ENCODE peak calls at places on chromosomes 1 and 21, in ten cellular contexts. G is IMR-90, O is ovary, I is body of pancreas, V is lower leg skin, E is A549, F is NB4, U is GM12891, W is tibial nerve, J is heart left ventricle. Y is an unnamed sample.

GRCh38 chr1:184017226-184017787 is 20.2 kb downstream of the COLGALT2 start:
- DNase-seq in W (no peak), I (no peak), V (no peak), U (no peak), J (no peak), E (no peak), O (no peak), G (no peak), F (no peak), Y (no peak)

GRCh38 chr1:183339556-183340167 is 78.5 kb downstream of the NMNAT2 start:
- DNase-seq in G (no peak), J (no peak), F (no peak), E (no peak), I (no peak), O (no peak), U (no peak), V (no peak), W (no peak), Y (no peak)

GRCh38 chr1:88200545-88200944 is 483.5 kb upstream of the PKN2 start:
- DNase-seq in W (no peak), J (no peak), U (no peak), I (no peak), E (no peak), F (no peak), V (no peak), O (no peak), G (no peak), Y (no peak)

GRCh38 chr1:215888159-215888558 is 321.1 kb downstream of the KCTD3 start:
- DNase-seq in F (no peak), O (no peak), W (no peak), E (no peak), J (no peak), G (no peak), V (no peak), I (no peak), U (no peak), Y (no peak)

GRCh38 chr1:97038410-97038809 is 316.8 kb downstream of the PTBP2 start:
- DNase-seq in G (peak; percentile 53), I (no peak), V (no peak), O (no peak), W (no peak), U (no peak), J (no peak), F (no peak), E (no peak), Y (no peak)

GRCh38 chr1:201681375-201681774 is 142.4 kb downstream of the NAV1 start:
- DNase-seq in E (no peak), U (no peak), W (no peak), V (no peak), J (no peak), F (no peak), G (no peak), O (no peak), I (no peak), Y (no peak)

GRCh38 chr21:15742694-15743093 is 12.9 kb downstream of the USP25 start:
- DNase-seq in E (no peak), I (no peak), U (no peak), V (no peak), O (no peak), W (no peak), J (no peak), G (no peak), F (no peak), Y (no peak)

GRCh38 chr1:101122452-101123166 is 97.0 kb upstream of the DPH5 start:
- DNase-seq in U (no peak), J (no peak), O (no peak), G (no peak), V (no peak), E (no peak), W (no peak), F (no peak), I (no peak), Y (no peak)

DNA sequence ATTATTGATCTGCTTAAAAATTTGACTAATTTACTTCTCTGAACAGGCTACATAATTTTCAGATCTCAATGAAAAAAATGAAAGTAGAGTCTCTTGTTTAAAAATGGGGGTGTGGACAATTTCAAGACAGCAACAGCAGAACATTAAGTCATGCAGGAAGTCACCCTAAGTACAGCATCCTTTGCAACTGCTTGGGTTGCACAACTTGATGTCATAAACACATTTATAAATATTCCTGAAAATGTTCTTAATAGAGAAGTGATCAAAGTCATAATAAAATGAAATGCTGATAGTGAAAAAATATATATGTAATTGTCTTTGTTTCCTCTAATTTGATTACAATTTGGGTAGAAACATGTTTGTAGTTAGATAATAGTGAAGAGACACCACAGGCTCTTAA is 79.3 kb downstream of the TNNI3K start:
- DNase-seq in I (no peak), W (no peak), F (no peak), V (no peak), U (no peak), O (no peak), J (no peak), G (no peak), E (no peak), Y (no peak)
- TF ChIP-seq POLR2A in I (no peak), W (no peak), F (no peak), V (no peak), U (no peak), O (no peak), J (no peak), G (no peak), E (no peak), Y (no peak)

DNA sequence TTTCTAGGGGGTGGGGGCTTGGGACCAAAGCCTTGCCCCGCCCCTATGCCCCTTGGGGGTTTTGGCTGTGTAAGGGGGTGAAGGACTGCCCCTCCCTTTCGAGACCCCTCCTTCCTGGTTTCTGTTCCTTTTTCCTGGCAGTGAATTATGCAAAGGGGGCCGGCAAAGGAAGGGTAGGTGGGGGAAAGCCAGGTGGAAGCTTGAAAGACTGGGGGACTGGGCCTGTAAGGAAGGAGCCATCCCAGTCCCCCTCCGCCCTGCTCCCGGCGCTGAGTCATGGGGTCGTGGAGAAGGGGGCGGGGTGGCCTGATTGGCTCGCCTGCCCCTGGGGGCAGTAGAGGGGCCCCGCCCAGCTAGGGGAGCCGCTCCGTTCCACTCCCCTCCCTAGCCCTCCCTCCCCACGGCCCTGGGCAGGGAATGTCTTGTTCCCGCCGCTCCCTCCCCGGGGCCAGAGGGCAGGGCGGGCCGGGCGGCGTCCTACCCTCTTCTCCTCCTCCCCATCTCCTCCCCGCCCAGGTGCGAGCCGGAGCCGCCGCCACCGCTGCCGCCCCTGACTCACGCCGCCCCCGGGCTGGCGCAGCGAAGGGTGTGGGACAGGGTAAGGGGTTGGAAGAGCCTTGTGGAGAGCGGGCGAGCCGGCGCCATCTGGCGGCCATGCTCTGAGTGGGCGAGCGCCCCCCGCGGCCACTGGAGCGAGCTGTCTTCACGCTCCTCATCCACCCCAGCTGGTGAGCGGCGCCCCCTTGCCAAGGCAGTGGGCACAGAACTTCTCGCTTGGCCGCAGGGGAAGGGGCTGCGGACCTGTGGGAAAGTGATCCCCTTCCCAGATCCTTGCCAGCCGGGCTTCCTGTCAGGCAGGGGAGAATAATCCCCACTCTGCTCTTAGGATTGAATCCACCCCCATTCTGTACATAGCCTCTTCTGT is 14.7 kb downstream of the ZBTB7B start:
- DNase-seq in O (peak; percentile 95), V (peak; percentile 98), F (peak; percentile 95), J (peak; percentile 94), G (peak; percentile 83), U (peak; percentile 86), W (peak; percentile 88), E (peak; percentile 84), I (peak; percentile 89), Y (peak; percentile 90)
- TF ChIP-seq POLR2A in O (peak; percentile 62), V (no peak), F (no peak), J (peak; percentile 52), G (no peak), U (no peak), W (peak; percentile 63), E (no peak), I (peak; percentile 14), Y (no peak)

GRCh38 chr1:28887835-28888682 is 26.3 kb upstream of the EPB41 start:
- DNase-seq in V (no peak), F (peak; percentile 31), J (no peak), I (peak; percentile 51), U (no peak), E (no peak), O (peak; percentile 49), G (no peak), W (no peak), Y (no peak)
- TF ChIP-seq POLR2A in V (no peak), F (no peak), J (peak; percentile 36), I (no peak), U (no peak), E (no peak), O (no peak), G (no peak), W (no peak), Y (no peak)

GRCh38 chr1:231318568-231318967 is 19.1 kb downstream of the EXOC8 start:
- DNase-seq in W (no peak), I (no peak), F (no peak), G (no peak), U (no peak), V (no peak), O (no peak), J (no peak), E (no peak), Y (no peak)

GRCh38 chr1:231318015-231318355 is 19.7 kb downstream of the EXOC8 start:
- DNase-seq in W (no peak), U (no peak), V (no peak), O (no peak), J (no peak), E (no peak), I (no peak), F (no peak), G (no peak), Y (no peak)

GRCh38 chr1:231317306-231318014 is 20.2 kb downstream of the EXOC8 start:
- DNase-seq in F (no peak), V (peak; percentile 54), J (no peak), E (no peak), I (no peak), O (no peak), W (no peak), U (no peak), G (no peak), Y (no peak)

GRCh38 chr1:231313661-231314060 is 24.0 kb downstream of the EXOC8 start:
- DNase-seq in F (no peak), W (no peak), J (no peak), I (no peak), O (no peak), G (no peak), E (no peak), V (peak; percentile 20), U (no peak), Y (no peak)

GRCh38 chr1:231315887-231316286 is 21.8 kb downstream of the EXOC8 start:
- DNase-seq in U (peak; percentile 41), I (peak; percentile 29), E (peak; percentile 33), G (peak; percentile 9), V (peak; percentile 78), O (no peak), J (no peak), F (peak; percentile 65), W (no peak), Y (peak; percentile 35)
- TF ChIP-seq POLR2A in U (no peak), I (no peak), E (no peak), G (no peak), V (no peak), O (no peak), J (no peak), F (no peak), W (no peak), Y (no peak)

DNA sequence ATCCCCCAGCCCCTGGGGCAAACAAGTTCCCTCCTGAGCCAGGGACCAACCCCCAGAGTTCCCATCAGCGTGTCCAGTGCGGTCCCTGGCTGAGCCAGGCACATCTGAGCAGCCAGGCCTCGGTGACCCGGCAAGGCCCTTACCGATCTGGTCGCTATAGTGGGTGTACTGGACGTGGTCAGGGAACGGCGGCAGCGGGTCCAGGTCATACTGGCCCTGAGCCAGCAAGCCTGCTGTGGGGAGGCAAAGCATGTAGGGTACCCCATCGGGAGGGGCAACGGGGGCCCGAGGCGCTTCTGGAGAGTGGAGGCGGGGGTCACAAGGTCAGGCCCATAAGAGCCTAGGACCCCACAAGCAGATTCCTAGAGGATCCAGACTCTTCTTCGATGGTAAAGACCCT is 3.5 kb downstream of the MFAP2 start:
- DNase-seq in V (no peak), O (no peak), J (no peak), E (no peak), W (no peak), F (no peak), I (no peak), G (no peak), U (no peak), Y (no peak)
- TF ChIP-seq POLR2A in V (no peak), O (no peak), J (no peak), E (no peak), W (no peak), F (no peak), I (no peak), G (no peak), U (no peak), Y (no peak)

Y was measured in H54.